ENCODE peak calls at places on chromosomes 3 and 15, in four cellular contexts. Y, D, J and C are unnamed samples. For H3K9me1, the result is how much of the 10 kb centered on the place peaks cover.

GRCh38 chr3:192188218-192188835 is 539.0 kb downstream of the FGF12 start:
- DNase-seq in D (no peak), J (peak), Y (peak), C (peak)

GRCh38 chr15:101207867-101208288 is 44.0 kb downstream of the CHSY1 start:
- DNase-seq in J (no peak), Y (no peak), D (no peak), C (peak)

GRCh38 chr3:58175429-58176184 is 35.2 kb downstream of the DNASE1L3 start:
- DNase-seq in Y (no peak), D (no peak), J (peak), C (peak)

GRCh38 chr3:182482692-182483091 is 310.6 kb upstream of the ATP11B start:
- DNase-seq in Y (no peak), J (no peak), D (no peak), C (no peak)

GRCh38 chr3:14266361-14266760 is 87.7 kb downstream of the LSM3 start:
- DNase-seq in J (no peak), Y (no peak), D (no peak), C (peak)

GRCh38 chr3:126745760-126746394 is 41.8 kb downstream of the CHCHD6 start:
- DNase-seq in Y (no peak), J (no peak), D (no peak), C (no peak)

GRCh38 chr3:21920431-21920830 is 169.4 kb upstream of the ZNF385D start:
- DNase-seq in Y (no peak), J (no peak), D (no peak), C (peak)

GRCh38 chr15:98920091-98920880 is 87.3 kb downstream of the PGPEP1L start:
- DNase-seq in Y (peak), D (no peak), J (no peak), C (no peak)

GRCh38 chr15:74252291-74253080 is 16.4 kb downstream of the CCDC33 start:
- DNase-seq in D (no peak), Y (no peak), J (no peak), C (peak)

GRCh38 chr3:81425198-81425868 is 336.1 kb downstream of the GBE1 start:
- DNase-seq in J (peak), Y (no peak), D (no peak), C (peak)

GRCh38 chr15:67098768-67099282 is 33.4 kb downstream of the SMAD3 start:
- DNase-seq in D (no peak), Y (no peak), J (no peak), C (no peak)

GRCh38 chr15:60720493-60721231 is 241.7 kb upstream of the ICE2 start:
- DNase-seq in Y (no peak), D (no peak), J (no peak), C (no peak)

GRCh38 chr3:57911588-57911987 is 96.6 kb upstream of the FLNB start:
- DNase-seq in Y (no peak), D (no peak), J (peak), C (peak)

GRCh38 chr15:84810073-84810840 is 6.9 kb upstream of the ALPK3 start:
- DNase-seq in Y (no peak), D (no peak), J (no peak), C (peak)
- H3K9me1 ChIP-seq in Y (under half), D (under half), J (under half), C (under half)

GRCh38 chr3:42517143-42517542 is 14.7 kb downstream of the VIPR1 start:
- DNase-seq in Y (no peak), J (no peak), D (no peak), C (no peak)

GRCh38 chr3:42514876-42515275 is 12.4 kb downstream of the VIPR1 start:
- DNase-seq in D (no peak), Y (no peak), J (no peak), C (no peak)

GRCh38 chr3:42515976-42516375 is 13.5 kb downstream of the VIPR1 start:
- DNase-seq in Y (no peak), D (peak), J (no peak), C (no peak)

GRCh38 chr3:42516443-42516842 is 14.0 kb downstream of the VIPR1 start:
- DNase-seq in Y (no peak), J (no peak), D (no peak), C (no peak)

DNA sequence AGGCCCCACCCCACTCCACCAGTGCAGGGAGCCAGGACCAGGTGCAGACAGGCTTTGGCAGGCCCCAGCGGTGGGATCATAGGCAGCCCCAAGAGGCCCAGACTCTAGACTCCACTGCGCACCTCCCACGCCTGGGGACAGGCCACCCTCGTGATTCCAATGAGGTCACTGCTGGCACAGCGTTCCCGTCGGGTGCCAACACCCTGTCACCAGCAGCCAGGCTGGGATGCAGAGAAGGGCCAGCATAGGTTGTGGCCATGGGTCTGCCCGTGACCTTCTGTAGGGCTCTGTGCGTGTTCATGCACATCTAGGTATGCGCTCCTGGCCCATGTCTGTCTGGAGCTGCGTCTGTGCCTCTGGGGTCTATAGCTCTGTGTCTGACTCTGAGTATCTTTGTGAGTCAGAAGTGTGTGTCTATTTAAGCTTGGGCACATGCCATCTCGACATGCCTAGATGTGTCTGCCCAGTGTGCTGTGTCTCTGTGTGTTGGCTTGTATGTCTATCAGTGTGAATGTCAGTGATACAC is 13.0 kb downstream of the VIPR1 start:
- DNase-seq in Y (no peak), D (peak), J (no peak), C (no peak)
- H3K9me1 ChIP-seq in Y (under half), D (under half), J (under half), C (under half)

GRCh38 chr3:43995929-43996378 is 245.7 kb upstream of the TOPAZ1 start:
- DNase-seq in J (no peak), Y (no peak), D (no peak), C (no peak)

GRCh38 chr3:43996379-43997301 is 245.0 kb upstream of the TOPAZ1 start:
- DNase-seq in Y (no peak), J (peak), D (no peak), C (no peak)

GRCh38 chr3:43994594-43995077 is 247.1 kb upstream of the TOPAZ1 start:
- DNase-seq in D (no peak), Y (no peak), J (no peak), C (no peak)

GRCh38 chr3:43997788-43998373 is 243.8 kb upstream of the TOPAZ1 start:
- DNase-seq in D (no peak), J (no peak), Y (no peak), C (no peak)

DNA sequence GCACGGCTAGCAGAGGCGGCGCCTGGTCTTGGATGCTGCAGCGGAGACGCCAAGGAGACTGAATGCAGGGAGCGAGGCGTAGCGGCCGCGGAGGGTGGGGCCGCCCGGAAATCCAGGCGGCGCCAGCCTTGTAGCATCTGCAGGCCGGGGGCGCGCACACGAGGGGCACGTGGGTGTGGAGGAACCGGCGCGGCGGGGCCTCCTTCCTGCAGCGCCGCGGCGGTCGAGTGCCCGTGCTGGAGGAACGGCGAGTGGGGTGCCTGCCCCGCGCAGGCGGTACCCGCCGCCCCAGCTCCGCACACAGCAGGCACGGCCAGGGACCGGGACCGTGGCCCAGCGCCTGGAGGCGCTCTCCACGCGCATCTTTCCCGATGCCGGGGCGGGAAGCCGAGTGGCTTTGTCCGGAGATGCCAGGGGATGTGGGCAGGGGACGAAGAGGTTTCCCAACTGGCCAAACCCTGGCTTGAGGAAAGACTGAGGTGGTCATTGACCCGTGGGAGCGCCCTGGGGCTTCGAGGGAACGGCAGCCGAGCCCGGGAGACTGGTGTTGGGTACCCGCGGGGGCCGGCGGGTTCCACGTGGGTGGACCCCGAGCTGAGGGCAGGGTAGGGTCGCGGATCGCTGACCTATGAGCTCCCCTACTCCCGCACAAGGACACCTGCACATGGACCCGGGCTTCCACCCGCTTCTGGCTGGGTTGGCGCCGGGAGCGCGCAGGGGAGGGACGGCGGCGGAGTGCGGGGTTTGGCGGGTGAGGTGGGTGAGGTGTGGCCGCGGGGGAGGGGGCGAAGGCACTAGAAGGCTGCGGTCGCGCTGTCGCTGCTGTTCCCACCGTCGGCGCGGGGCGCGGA is 246.4 kb upstream of the TOPAZ1 start:
- DNase-seq in D (no peak), J (no peak), Y (no peak), C (no peak)
- H3K9me1 ChIP-seq in D (under half), J (under half), Y (under half), C (under half)

GRCh38 chr3:15289661-15290060 is 42.7 kb downstream of the SH3BP5 start:
- DNase-seq in Y (no peak), D (no peak), J (no peak), C (no peak)
- H3K9me1 ChIP-seq in Y (under half), D (under half), J (under half), C (under half)